ENCODE peak calls at places on chromosomes 4 and X, in six cellular contexts. Z is NCI-H1417; J is stomach; F is GM19239; K is heart left ventricle; O is stimulated activated CD4-positive, alpha-beta T cell treated with anti-CD3 and anti-CD28 coated beads, Interleukin-1b, Interleukin-23, amount 100 ng/mL, for 4 hours. T is an unnamed sample.

GRCh38 chr4:189121336-189121735 is 819.3 kb upstream of the FRG1 start:
- DNase-seq in K (no peak), J (no peak), O (no peak), F (no peak), Z (no peak), T (no peak)

GRCh38 chr4:123488916-123489315 is 92.3 kb downstream of the SPRY1 start:
- DNase-seq in F (no peak), J (no peak), Z (no peak), O (no peak), K (no peak), T (no peak)

GRCh38 chrX:44058339-44058738 is 85.1 kb upstream of the NDP start:
- DNase-seq in F (no peak), J (no peak), O (no peak), Z (no peak), K (no peak), T (no peak)

GRCh38 chr4:97845758-97846157 is 297.5 kb downstream of the STPG2 start:
- DNase-seq in F (no peak), J (no peak), O (no peak), Z (no peak), K (no peak), T (no peak)

GRCh38 chr4:158170691-158171455 is 2.0 kb downstream of the GASK1B start:
- DNase-seq in F (no peak), Z (no peak), J (no peak), K (peak; percentile 81), O (no peak), T (peak; percentile 45)

GRCh38 chr4:80183196-80184052 is 13.9 kb upstream of the PRDM8 start:
- DNase-seq in O (no peak), F (no peak), K (no peak), J (no peak), Z (peak; percentile 52), T (peak; percentile 31)

GRCh38 chrX:134026732-134027311 is 41.4 kb upstream of the GPC3 start:
- DNase-seq in Z (peak; percentile 17), F (no peak), K (no peak), O (peak; percentile 14), J (peak; percentile 34), T (peak; percentile 34)

GRCh38 chrX:37817176-37817575 is 30.2 kb downstream of the DYNLT3 start:
- DNase-seq in Z (no peak), K (no peak), O (no peak), J (no peak), F (no peak), T (no peak)

GRCh38 chrX:9677098-9677739 is 88.4 kb downstream of the GPR143 start:
- DNase-seq in K (peak; percentile 18), J (peak; percentile 37), F (peak; percentile 40), Z (no peak), O (no peak), T (peak; percentile 59)

GRCh38 chr4:51880016-51880915 is 37.3 kb downstream of the DCUN1D4 start:
- DNase-seq in Z (no peak), O (no peak), J (no peak), K (no peak), F (no peak), T (no peak)

GRCh38 chrX:50799531-50799961 is 14.4 kb downstream of the SHROOM4 start:
- DNase-seq in O (no peak), J (no peak), Z (no peak), F (no peak), K (peak; percentile 9), T (peak; percentile 20)

GRCh38 chrX:30635630-30636029 is 17.6 kb upstream of the GK start:
- DNase-seq in F (no peak), O (no peak), K (no peak), J (no peak), Z (no peak), T (no peak)

GRCh38 chrX:116413273-116413672 is 23.1 kb upstream of the SLC6A14 start:
- DNase-seq in O (no peak), F (no peak), Z (no peak), K (no peak), J (no peak), T (no peak)

GRCh38 chrX:129678881-129679195 is 24.1 kb upstream of the APLN start:
- DNase-seq in F (no peak), O (no peak), K (no peak), Z (no peak), J (no peak), T (no peak)

GRCh38 chr4:54063737-54064316 is 578 bp downstream of the CHIC2 start:
- DNase-seq in J (peak; percentile 39), O (no peak), Z (no peak), F (no peak), K (peak; percentile 30), T (peak; percentile 41)

GRCh38 chr4:176927664-176928063 is 134.9 kb upstream of the VEGFC start:
- DNase-seq in O (no peak), Z (no peak), J (no peak), F (no peak), K (no peak), T (no peak)

GRCh38 chr4:2262145-2262943 is 435 bp upstream of the MXD4 start:
- DNase-seq in Z (peak; percentile 100), F (peak; percentile 99), J (peak; percentile 100), O (peak; percentile 92), K (peak; percentile 99), T (peak; percentile 99)

GRCh38 chrX:38232287-38232686 is 11.6 kb upstream of the SRPX start:
- DNase-seq in K (no peak), F (no peak), J (no peak), Z (no peak), O (no peak), T (no peak)

GRCh38 chr4:128161138-128161537 is 100.0 kb downstream of the LARP1B start:
- DNase-seq in O (no peak), K (no peak), J (no peak), Z (no peak), F (no peak), T (no peak)

GRCh38 chrX:107971636-107972035 is 10.5 kb downstream of the TEX13B start:
- DNase-seq in F (no peak), O (no peak), K (no peak), Z (no peak), J (no peak), T (no peak)

GRCh38 chr4:170662250-170662649 is 572.5 kb upstream of the AADAT start:
- DNase-seq in F (no peak), O (no peak), J (no peak), K (no peak), Z (no peak), T (no peak)

GRCh38 chr4:84644087-84644486 is 61.2 kb downstream of the CDS1 start:
- DNase-seq in K (no peak), O (no peak), Z (no peak), J (no peak), F (no peak), T (no peak)

GRCh38 chr4:152102184-152103000 is 341.6 kb upstream of the GATB start:
- DNase-seq in K (no peak), J (no peak), Z (no peak), F (no peak), O (no peak), T (no peak)

GRCh38 chr4:38154681-38155588 is 194.7 kb downstream of the PTTG2 start:
- DNase-seq in Z (peak; percentile 43), O (no peak), K (peak; percentile 42), F (no peak), J (peak; percentile 79), T (peak; percentile 85)

GRCh38 chr4:143253156-143253555 is 68.4 kb downstream of the USP38 start:
- DNase-seq in O (no peak), F (no peak), Z (no peak), K (no peak), J (no peak), T (no peak)

GRCh38 chrX:41785685-41786084 is 61.7 kb downstream of the GPR82 start:
- DNase-seq in O (no peak), Z (no peak), J (no peak), F (no peak), K (no peak), T (no peak)

T was measured in transverse colon.